ENCODE peak calls at places on chromosomes 11 and 22, in eight cellular contexts. E, Q, F, A, D, K, L and X are unnamed samples.

GRCh38 chr11:87173185-87174039 is 135.7 kb downstream of the TMEM135 start:
- DNase-seq in Q (peak), E (peak), K (peak), D (peak), F (peak), L (no peak), A (no peak), X (peak)

GRCh38 chr11:662689-663274 is 25.7 kb downstream of the DRD4 start:
- DNase-seq in E (peak), L (peak), D (peak), K (peak), A (peak), Q (peak), F (peak), X (peak)

GRCh38 chr22:16721969-16722368 is 103.2 kb downstream of the XKR3 start:
- DNase-seq in E (no peak), K (no peak), D (no peak), A (no peak), F (no peak), L (no peak), Q (no peak), X (no peak)

GRCh38 chr22:26545385-26545784 is 33.1 kb upstream of the TFIP11 start:
- DNase-seq in E (no peak), D (no peak), F (no peak), L (no peak), A (no peak), K (no peak), Q (no peak), X (no peak)

GRCh38 chr22:37563153-37564081 is 3.1 kb downstream of the CDC42EP1 start:
- DNase-seq in D (peak), E (peak), F (peak), K (no peak), L (peak), A (peak), Q (peak), X (peak)

GRCh38 chr11:4466168-4466891 is 16.1 kb upstream of the OR52K1 start:
- DNase-seq in Q (no peak), E (no peak), A (no peak), L (no peak), F (no peak), D (no peak), K (no peak), X (no peak)

GRCh38 chr11:46120711-46121327 is 435 bp downstream of the PHF21A start:
- DNase-seq in K (no peak), F (peak), L (peak), Q (peak), E (no peak), D (peak), A (peak), X (peak)

GRCh38 chr22:28442264-28442950 is 237.2 kb downstream of the TTC28 start:
- DNase-seq in D (peak), A (peak), Q (peak), F (peak), L (peak), E (peak), K (no peak), X (peak)

GRCh38 chr11:4565371-4565770 is 16.2 kb upstream of the OR52I2 start:
- DNase-seq in F (no peak), E (no peak), L (no peak), K (no peak), A (no peak), D (no peak), Q (no peak), X (no peak)

GRCh38 chr22:29000225-29000556 is 61.4 kb downstream of the C22orf31 start:
- DNase-seq in K (no peak), E (no peak), D (no peak), L (no peak), A (no peak), Q (peak), F (no peak), X (no peak)

GRCh38 chr11:90798769-90799168 is 575.9 kb upstream of the CHORDC1 start:
- DNase-seq in Q (no peak), L (no peak), D (no peak), A (no peak), F (no peak), K (no peak), E (no peak), X (no peak)

GRCh38 chr22:37141971-37142647 is 7.6 kb downstream of the IL2RB start:
- DNase-seq in E (no peak), K (no peak), Q (no peak), D (no peak), F (no peak), A (no peak), L (no peak), X (no peak)

GRCh38 chr22:25682071-25682470 is 59.9 kb upstream of the MYO18B start:
- DNase-seq in E (no peak), F (no peak), L (no peak), D (no peak), K (no peak), A (no peak), Q (no peak), X (no peak)

GRCh38 chr11:2379471-2380174 is 2.5 kb downstream of the CD81 start:
- DNase-seq in Q (no peak), F (no peak), D (no peak), E (no peak), L (peak), A (peak), K (no peak), X (no peak)
- H3K4me3 ChIP-seq in Q (peak), F (no peak), D (peak), E (peak), L (peak), A (no peak), K (no peak), X (peak)

DNA sequence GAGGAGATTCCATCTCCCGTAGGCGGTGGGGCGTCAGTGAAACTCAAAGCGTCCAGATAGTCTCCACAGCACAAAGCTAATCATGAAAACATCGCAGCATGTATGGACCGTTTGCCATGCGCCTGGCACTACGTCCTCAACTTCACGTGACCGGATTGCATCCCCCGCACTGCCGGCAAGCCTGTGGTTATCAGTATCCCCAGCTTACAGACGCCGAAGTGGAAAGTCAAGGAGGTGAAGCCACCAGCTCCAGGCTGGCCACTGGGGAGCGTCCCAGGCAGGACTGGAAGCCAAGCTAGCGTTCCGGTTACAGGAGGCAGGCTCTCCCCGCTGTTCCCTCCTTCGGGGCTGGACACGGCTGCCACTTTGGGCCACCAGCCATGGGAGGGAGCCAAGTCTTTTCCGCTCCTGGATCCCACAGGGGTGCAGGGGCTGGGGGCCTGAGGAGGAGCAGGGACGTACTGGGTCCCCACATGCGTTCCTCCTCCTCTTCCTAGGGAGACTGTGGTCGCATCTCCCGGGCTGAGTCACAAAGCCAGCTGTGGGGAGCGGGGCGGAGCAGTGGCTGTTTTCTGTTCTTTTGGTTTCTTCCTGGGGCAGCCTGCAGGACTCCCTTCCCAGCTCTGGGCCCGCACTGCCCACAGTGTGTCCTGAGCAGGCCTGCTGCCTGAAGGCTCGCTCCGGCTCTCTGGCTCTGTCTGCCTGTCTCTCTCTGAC is 4.3 kb upstream of the OSBPL5 start:
- DNase-seq in K (no peak), A (peak), L (peak), D (peak), E (peak), Q (peak), F (peak), X (peak)
- H3K4me3 ChIP-seq in K (peak), A (no peak), L (peak), D (peak), E (peak), Q (peak), F (no peak), X (peak)

GRCh38 chr22:49936973-49937757 is 18.7 kb downstream of the CRELD2 start:
- DNase-seq in Q (peak), E (no peak), A (no peak), F (no peak), L (no peak), D (no peak), K (no peak), X (no peak)
- H3K4me3 ChIP-seq in Q (no peak), E (no peak), A (no peak), F (no peak), L (no peak), D (no peak), K (no peak), X (no peak)

DNA sequence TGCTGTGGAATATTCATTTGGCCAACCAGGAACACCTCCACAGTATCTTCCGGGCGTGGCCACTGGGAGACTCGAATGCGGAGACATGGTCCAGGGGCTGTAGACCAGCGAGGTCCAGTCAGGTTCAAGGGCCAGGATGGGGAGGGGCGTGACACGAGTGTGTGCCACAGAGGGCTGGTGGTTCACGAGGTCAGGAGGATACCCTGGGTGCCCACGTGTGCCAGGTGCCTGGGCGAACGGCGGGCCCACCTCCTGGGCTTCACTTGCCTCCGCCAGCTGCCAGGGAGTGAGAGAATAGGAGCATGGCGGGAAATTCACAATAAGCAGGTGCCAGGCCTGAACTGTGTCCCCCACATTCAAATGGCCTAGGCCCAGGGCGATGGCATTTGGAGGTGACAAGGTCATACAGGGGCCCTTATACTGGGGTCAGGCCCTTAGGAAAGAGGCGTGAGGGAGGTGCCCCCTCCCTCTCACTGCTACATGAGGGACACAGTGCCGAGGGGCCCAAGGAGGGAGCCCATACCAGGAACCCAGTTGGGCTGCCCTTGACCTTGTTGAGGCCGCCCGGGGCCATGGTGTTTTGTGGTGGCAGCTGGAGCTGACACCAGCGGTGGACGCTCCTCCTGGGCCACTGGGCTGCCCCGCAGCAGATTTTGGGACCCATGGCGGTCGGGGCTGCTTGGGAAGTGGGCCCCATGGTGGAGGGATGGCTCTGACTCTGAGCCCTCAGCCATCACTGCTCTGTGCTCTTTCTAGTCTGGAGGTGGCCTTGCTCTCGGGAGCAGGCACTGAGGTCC is 1268.9 kb downstream of the BRD1 start:
- DNase-seq in L (peak), E (no peak), F (no peak), K (no peak), A (no peak), D (no peak), Q (no peak), X (no peak)
- H3K4me3 ChIP-seq in L (no peak), E (no peak), F (no peak), K (no peak), A (no peak), D (no peak), Q (no peak), X (no peak)

GRCh38 chr11:123544631-123545375 is 109.6 kb downstream of the SCN3B start:
- DNase-seq in D (no peak), K (no peak), L (no peak), Q (no peak), E (no peak), F (no peak), A (no peak), X (no peak)

GRCh38 chr11:123546515-123546914 is 107.9 kb downstream of the SCN3B start:
- DNase-seq in Q (peak), F (no peak), E (peak), K (no peak), D (no peak), A (no peak), L (no peak), X (peak)

GRCh38 chr11:123547180-123547579 is 107.2 kb downstream of the SCN3B start:
- DNase-seq in Q (no peak), E (no peak), F (no peak), L (no peak), D (no peak), K (no peak), A (no peak), X (no peak)

GRCh38 chr11:123545726-123546125 is 108.7 kb downstream of the SCN3B start:
- DNase-seq in D (no peak), E (peak), L (no peak), K (no peak), F (no peak), Q (peak), A (no peak), X (peak)

GRCh38 chr11:123543796-123544195 is 110.6 kb downstream of the SCN3B start:
- DNase-seq in L (no peak), K (no peak), A (no peak), Q (peak), E (peak), D (peak), F (peak), X (peak)
- H3K4me3 ChIP-seq in L (no peak), K (no peak), A (no peak), Q (no peak), E (no peak), D (no peak), F (no peak), X (no peak)

GRCh38 chr22:50199251-50199721 is 1.5 kb upstream of the SELENOO start:
- DNase-seq in Q (no peak), A (no peak), L (peak), D (no peak), K (no peak), E (no peak), F (no peak), X (no peak)
- H3K4me3 ChIP-seq in Q (no peak), A (no peak), L (no peak), D (no peak), K (no peak), E (no peak), F (no peak), X (no peak)

DNA sequence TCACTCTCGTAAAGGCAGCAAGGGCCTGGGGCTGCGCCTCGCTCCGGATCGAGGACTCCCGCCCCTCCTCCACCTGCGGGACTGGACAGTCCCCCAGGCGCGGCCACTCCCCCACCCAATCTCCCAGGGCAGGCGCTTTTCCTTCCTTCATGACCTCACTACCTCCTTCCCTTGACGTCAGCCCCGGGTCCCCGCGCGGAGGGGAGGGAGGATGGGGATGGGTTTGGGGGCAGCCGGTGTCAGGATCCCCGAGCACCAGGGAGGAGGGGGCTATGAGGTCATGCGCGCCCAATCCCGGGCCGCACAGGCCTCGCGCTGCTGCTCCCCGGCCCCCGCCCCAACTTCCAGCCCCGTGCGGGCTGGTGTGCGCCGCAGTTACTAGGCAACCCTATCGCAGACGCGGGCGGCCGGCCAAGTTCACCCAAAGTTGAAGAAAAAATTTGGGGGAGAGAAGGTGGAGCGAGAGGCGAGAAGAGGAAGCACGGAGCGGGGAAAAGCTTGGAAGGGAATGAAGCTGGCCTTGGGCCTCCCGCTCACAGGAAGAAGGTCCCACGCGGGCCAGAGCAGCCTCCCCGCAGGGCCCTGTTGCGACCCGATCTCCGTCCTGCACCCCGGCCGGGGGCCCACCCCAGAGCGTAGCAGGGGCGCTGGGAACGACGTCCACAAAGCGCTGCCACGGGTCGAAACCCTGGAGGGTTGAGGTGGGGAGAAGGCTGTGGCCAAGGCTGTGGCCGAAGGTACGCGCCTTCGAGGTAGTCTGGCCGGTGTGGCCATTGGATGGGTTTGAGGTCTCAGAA is 8.3 kb downstream of the WT1 start:
- DNase-seq in Q (no peak), F (no peak), L (peak), D (no peak), A (no peak), E (no peak), K (no peak), X (no peak)
- H3K4me3 ChIP-seq in Q (no peak), F (no peak), L (peak), D (no peak), A (no peak), E (no peak), K (no peak), X (no peak)

DNA sequence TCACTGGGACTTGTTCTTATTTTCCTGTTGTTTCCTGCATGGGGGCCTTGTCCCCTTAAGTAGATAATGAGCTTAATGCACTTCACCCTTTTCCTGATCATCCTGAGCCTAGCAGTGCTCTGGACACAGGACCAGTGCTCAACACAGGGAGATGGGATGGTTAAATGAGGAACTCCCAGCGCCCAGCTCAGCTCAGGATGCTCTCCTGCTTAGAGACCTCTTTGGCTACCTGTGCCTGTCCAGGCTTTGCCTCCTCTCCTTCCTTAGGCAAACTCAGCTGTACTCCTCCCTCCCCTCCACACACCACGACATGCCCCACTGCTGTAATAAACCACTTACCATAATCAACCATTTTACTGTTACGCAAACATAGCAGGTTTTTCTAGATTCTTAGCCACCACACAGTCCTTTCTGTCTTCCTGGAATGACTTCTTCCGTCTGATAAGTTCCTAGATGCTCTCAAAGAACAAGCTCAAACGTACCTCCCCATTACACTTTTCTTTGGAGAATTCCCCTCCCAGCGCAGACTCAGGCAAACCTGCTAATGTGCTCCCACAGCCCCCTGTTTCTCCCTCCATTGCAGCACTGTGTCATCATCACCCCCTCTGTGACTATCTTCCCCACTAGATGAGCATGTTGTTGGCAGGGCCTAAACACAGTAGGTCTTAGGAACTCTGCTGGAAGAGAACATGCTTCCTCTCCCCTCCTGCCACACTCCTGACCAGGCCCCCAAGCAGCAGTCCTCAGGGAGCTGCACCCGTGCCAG is 113.6 kb downstream of the MICAL2 start:
- DNase-seq in D (peak), L (no peak), K (no peak), E (no peak), A (no peak), Q (peak), F (peak), X (no peak)
- H3K4me3 ChIP-seq in D (no peak), L (no peak), K (no peak), E (no peak), A (no peak), Q (no peak), F (no peak), X (no peak)

GRCh38 chr22:46674906-46675305 is 54.7 kb downstream of the GRAMD4 start:
- DNase-seq in K (no peak), E (no peak), A (no peak), Q (no peak), D (no peak), F (no peak), L (no peak), X (no peak)
- H3K4me3 ChIP-seq in K (no peak), E (no peak), A (no peak), Q (no peak), D (no peak), F (no peak), L (no peak), X (no peak)

DNA sequence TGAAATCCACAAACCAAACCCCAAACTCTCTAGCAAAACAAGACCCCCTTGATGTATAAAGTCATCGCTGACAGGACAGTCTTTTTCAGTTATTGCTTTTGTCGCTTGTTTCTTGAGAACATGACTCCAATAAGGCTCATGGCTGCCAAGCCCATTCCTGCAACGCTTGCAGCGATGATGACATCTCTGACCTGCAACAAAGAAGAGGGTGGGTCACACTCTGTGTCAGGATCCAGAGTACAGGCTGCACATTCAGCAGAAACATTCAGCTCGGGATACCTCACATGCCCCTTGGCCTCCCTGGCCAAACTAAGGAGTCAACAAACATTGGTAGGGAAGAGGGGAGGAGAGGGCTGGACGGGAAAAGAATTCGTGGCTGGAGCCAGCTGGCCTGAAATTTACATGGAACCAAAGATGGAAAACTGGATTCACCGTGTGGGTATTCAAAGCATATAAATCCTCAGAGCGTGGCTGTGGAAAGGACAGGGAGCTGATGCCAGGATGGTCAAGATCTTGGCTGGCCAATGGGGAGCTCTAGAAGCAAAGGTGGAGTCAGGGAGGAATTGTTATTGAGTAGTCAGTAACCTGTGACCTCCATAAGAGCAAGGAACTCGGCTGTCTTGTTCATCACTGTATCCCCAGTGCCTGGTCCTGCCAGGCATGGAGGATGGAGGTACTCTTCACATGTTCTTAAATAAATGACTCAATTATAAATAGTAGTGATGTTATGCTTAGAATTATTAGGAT is 11.8 kb upstream of the PLAAT2 start:
- DNase-seq in E (peak), A (no peak), Q (peak), D (peak), K (no peak), L (peak), F (peak), X (peak)
- H3K4me3 ChIP-seq in E (peak), A (no peak), Q (peak), D (no peak), K (peak), L (peak), F (no peak), X (peak)